ENCODE peak calls at places on chromosome 11, in eight cellular contexts. N is astrocyte of the spinal cord, M is mammary epithelial cell, O is brain microvascular endothelial cell, H is cardiac fibroblast, C is BJ, Q is epithelial cell of esophagus, P is left lung. R is an unnamed sample.

GRCh38 chr11:68257477-68258362 is 14.1 kb downstream of the C11orf24 start:
- DNase-seq in N (peak), P (peak), Q (peak), O (peak), H (peak), M (peak), C (no peak), R (peak)

GRCh38 chr11:77471520-77472234 is 2.2 kb downstream of the PAK1 start:
- DNase-seq in O (no peak), P (no peak), M (peak), C (no peak), H (no peak), Q (peak), N (no peak), R (no peak)

GRCh38 chr11:122714021-122714420 is 58.5 kb downstream of the UBASH3B start:
- DNase-seq in O (no peak), M (no peak), Q (no peak), H (no peak), N (no peak), C (no peak), P (no peak), R (no peak)

GRCh38 chr11:18769802-18770456 is 21.7 kb downstream of the PTPN5 start:
- DNase-seq in Q (no peak), M (no peak), P (no peak), O (no peak), C (no peak), N (no peak), H (no peak), R (no peak)

GRCh38 chr11:86947541-86947940 is 7.7 kb downstream of the FZD4 start:
- DNase-seq in M (peak), Q (no peak), C (no peak), O (peak), P (no peak), H (no peak), N (no peak), R (peak)

GRCh38 chr11:94243571-94244229 is 60.7 kb upstream of the IZUMO1R start:
- DNase-seq in N (no peak), O (no peak), P (no peak), C (no peak), M (no peak), Q (no peak), H (no peak), R (no peak)

GRCh38 chr11:57358543-57358961 is 20.4 kb downstream of the P2RX3 start:
- DNase-seq in P (peak), Q (peak), O (no peak), N (no peak), C (no peak), M (no peak), H (peak), R (no peak)

GRCh38 chr11:15539645-15540044 is 424.9 kb downstream of the INSC start:
- DNase-seq in H (no peak), P (no peak), O (no peak), M (no peak), N (no peak), C (no peak), Q (no peak), R (no peak)

GRCh38 chr11:68413591-68413999 is 47.0 kb upstream of the PPP6R3 start:
- DNase-seq in Q (no peak), H (no peak), O (no peak), N (no peak), C (no peak), M (no peak), P (no peak), R (no peak)

GRCh38 chr11:74992852-74993251 is 4.1 kb downstream of the NEU3 start:
- DNase-seq in P (no peak), Q (no peak), N (no peak), M (no peak), H (no peak), C (no peak), O (no peak), R (no peak)

GRCh38 chr11:84408946-84409411 is 1122.8 kb upstream of the CCDC90B start:
- DNase-seq in Q (peak), H (peak), N (peak), C (no peak), P (no peak), O (no peak), M (peak), R (peak)

GRCh38 chr11:36487619-36488018 is 22.5 kb downstream of the TRAF6 start:
- DNase-seq in M (no peak), N (no peak), C (no peak), P (no peak), O (no peak), H (no peak), Q (no peak), R (no peak)

GRCh38 chr11:24575392-24575791 is 78.5 kb downstream of the LUZP2 start:
- DNase-seq in Q (peak), P (no peak), C (no peak), H (peak), O (peak), M (no peak), N (peak), R (no peak)

GRCh38 chr11:74504100-74504691 is 10.7 kb upstream of the LIPT2 start:
- DNase-seq in P (no peak), M (no peak), Q (no peak), O (no peak), H (no peak), C (no peak), N (no peak), R (no peak)

GRCh38 chr11:91527380-91528030 is 697.1 kb upstream of the FAT3 start:
- DNase-seq in H (no peak), C (no peak), M (no peak), O (no peak), Q (no peak), N (no peak), P (no peak), R (no peak)

GRCh38 chr11:75823415-75823814 is 8.4 kb downstream of the UVRAG start:
- DNase-seq in O (no peak), Q (no peak), P (no peak), C (no peak), N (no peak), M (no peak), H (no peak), R (no peak)

GRCh38 chr11:120546312-120547205 is 35.0 kb downstream of the GRIK4 start:
- DNase-seq in H (peak), C (peak), M (peak), Q (peak), P (peak), N (peak), O (peak), R (peak)

GRCh38 chr11:46294365-46295309 is 17.2 kb downstream of the CREB3L1 start:
- DNase-seq in M (no peak), H (peak), Q (no peak), C (peak), P (peak), N (peak), O (peak), R (peak)

GRCh38 chr11:36540998-36541397 is 26.8 kb upstream of the RAG1 start:
- DNase-seq in M (peak), P (no peak), C (peak), H (peak), Q (peak), N (peak), O (peak), R (peak)

GRCh38 chr11:76654310-76654851 is 16.2 kb downstream of the LRRC32 start:
- DNase-seq in P (no peak), H (peak), M (no peak), C (peak), N (peak), Q (no peak), O (peak), R (peak)

GRCh38 chr11:75140269-75141138 is 10.4 kb upstream of the SLCO2B1 start:
- DNase-seq in H (peak), C (no peak), M (peak), Q (peak), N (peak), O (peak), P (peak), R (peak)

GRCh38 chr11:69360606-69361005 is 66.7 kb downstream of the MYEOV start:
- DNase-seq in P (no peak), H (no peak), M (no peak), N (no peak), O (no peak), C (no peak), Q (no peak), R (no peak)

GRCh38 chr11:30879322-30880020 is 293.3 kb upstream of the MPPED2 start:
- DNase-seq in P (no peak), M (no peak), H (peak), N (no peak), Q (no peak), O (no peak), C (no peak), R (no peak)

DNA sequence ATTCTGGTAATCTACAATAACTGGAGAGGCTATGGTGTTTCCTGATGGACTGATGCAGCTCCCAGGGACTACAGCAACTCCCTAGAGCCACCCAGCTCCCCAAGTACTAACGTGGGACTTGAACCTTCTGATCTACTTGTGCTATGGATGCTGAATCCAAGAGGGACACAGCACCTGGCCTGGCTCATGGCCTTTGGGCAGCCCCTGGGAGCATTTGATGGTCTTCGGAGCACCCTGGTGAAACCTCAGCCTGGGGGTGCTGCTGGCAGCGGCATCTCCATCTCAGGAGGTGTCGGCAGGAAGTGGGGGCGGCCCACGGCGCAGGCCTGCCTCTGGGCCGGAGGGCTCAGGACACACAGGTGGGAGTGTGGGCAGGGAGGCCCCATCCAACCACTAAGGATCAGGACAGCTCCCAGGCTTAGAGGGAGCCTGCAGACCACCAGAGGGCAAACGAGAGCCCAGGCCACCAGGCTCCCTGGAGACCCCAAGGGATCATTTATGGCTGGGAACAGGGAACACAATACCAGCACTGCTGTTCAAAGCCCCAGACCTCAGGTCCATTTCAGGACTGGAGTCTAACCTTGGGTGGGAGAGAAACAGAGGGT is 8.7 kb downstream of the EHD1 start:
- DNase-seq in N (no peak), Q (no peak), C (no peak), P (no peak), H (no peak), O (no peak), M (no peak), R (no peak)
- TF ChIP-seq CTCF in N (peak), Q (no peak), C (peak), P (no peak), H (peak), O (peak), M (no peak), R (peak)

GRCh38 chr11:61694971-61695706 is 14.9 kb downstream of the DAGLA start:
- DNase-seq in O (no peak), P (peak), N (no peak), C (no peak), H (no peak), M (peak), Q (no peak), R (no peak)
- H3K4me3 ChIP-seq in O (no peak), P (no peak), N (no peak), C (no peak), H (no peak), M (no peak), Q (no peak), R (no peak)

DNA sequence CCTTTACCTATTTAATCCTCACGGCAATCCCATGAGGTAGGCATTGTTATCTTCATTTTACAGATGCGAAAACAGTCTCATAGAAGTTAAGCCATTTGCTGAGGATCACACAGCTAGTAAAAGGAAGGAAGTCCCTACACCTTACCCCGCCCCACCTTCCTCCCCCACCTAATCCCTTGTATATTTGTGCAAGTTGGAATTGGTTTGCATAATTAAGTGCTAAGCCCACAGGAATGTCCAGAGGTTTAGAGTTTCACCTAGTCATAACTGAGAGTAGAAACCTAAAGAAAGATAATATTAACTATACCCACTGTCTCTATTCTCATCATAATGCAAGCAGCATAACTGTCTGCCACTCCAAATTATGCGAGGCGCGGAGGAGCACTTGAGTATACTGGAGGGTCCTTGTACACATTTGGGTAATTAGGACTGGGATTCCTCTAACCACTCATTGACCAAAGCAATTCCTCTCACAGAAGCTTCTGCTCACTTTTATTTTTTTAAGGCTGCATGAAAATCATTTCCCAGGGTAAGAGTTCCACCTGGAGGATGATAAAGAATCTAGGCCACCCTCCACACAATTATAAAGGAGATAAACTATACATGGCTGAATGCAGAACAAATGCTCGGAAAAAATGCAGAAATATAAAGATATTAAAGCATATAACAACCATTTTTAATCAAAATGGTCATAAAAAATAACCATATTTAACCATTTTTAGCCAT is 199.9 kb downstream of the FAM181B start:
- DNase-seq in P (no peak), Q (peak), H (no peak), M (peak), N (no peak), C (no peak), O (no peak), R (no peak)
- TF ChIP-seq CTCF in P (no peak), Q (no peak), H (no peak), M (no peak), N (no peak), C (no peak), O (no peak), R (no peak)

DNA sequence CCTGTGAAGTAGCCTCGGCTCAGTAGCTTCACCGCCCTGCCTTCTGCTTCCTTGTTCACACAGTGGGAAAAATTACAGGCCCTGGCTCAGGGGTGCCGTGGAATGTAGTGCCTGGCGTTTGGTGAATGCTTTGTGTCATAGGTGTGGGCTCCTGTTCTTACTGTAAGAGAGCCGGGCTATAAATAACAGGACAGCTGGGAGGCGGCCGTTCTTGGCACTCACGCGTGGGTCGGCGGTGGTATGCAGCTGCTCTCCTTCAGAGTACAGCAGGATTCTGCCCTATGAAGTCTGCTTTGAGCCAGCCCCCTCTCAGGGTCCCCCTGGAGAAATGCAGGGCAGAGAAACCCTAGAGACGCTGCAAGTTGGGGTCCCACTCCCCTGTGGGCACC is 84.2 kb downstream of the CTTN start:
- DNase-seq in P (peak), N (peak), O (peak), C (no peak), Q (no peak), H (peak), M (no peak), R (no peak)
- H3K4me3 ChIP-seq in P (no peak), N (no peak), O (no peak), C (no peak), Q (no peak), H (no peak), M (no peak), R (no peak)

GRCh38 chr11:116071241-116071640 is 567.0 kb upstream of the CADM1 start:
- DNase-seq in P (no peak), C (no peak), Q (no peak), H (no peak), O (no peak), M (no peak), N (no peak), R (no peak)

GRCh38 chr11:116070555-116070954 is 566.3 kb upstream of the CADM1 start:
- DNase-seq in Q (no peak), N (no peak), M (no peak), H (no peak), O (no peak), C (no peak), P (no peak), R (no peak)

GRCh38 chr11:116072133-116072532 is 567.9 kb upstream of the CADM1 start:
- DNase-seq in P (no peak), O (no peak), H (no peak), N (no peak), Q (no peak), C (no peak), M (no peak), R (no peak)

GRCh38 chr11:116073854-116074837 is 569.9 kb upstream of the CADM1 start:
- DNase-seq in O (no peak), N (peak), H (no peak), C (no peak), Q (no peak), P (no peak), M (no peak), R (no peak)

DNA sequence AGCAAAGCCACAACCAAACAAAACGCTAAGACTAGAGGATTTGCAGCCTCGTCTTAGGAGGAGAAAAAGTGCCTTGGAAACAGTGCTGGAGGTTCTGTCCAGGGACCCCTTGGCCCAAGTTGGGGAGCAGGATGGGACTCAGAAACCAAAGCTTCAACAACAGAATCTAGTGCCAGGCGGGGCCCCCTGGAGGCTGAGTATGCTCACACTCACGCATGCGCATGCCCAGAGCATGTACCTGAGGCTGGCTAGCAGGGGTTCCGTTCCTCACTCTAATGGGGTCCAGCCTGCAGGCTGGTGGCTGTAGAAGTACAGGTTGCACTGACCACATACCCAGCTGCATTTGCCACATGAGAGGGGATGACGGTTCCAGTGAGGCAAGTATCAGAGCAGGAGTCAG is 568.6 kb upstream of the CADM1 start:
- DNase-seq in M (no peak), H (no peak), C (no peak), P (no peak), N (no peak), O (no peak), Q (no peak), R (no peak)
- TF ChIP-seq CTCF in M (no peak), H (no peak), C (no peak), P (no peak), N (peak), O (peak), Q (no peak), R (no peak)

GRCh38 chr11:2389344-2390026 is 11.1 kb upstream of the TSSC4 start:
- DNase-seq in P (no peak), C (no peak), M (no peak), H (no peak), N (no peak), O (no peak), Q (no peak), R (no peak)
- H3K4me3 ChIP-seq in P (no peak), C (no peak), M (no peak), H (no peak), N (no peak), O (no peak), Q (no peak), R (no peak)

GRCh38 chr11:108648528-108648885 is 16.4 kb upstream of the DDX10 start:
- DNase-seq in C (no peak), H (no peak), M (no peak), N (no peak), Q (no peak), P (no peak), O (no peak), R (no peak)
- TF ChIP-seq CTCF in C (no peak), H (no peak), M (no peak), N (no peak), Q (no peak), P (no peak), O (no peak), R (no peak)

R was measured in AG10803.